ENCODE peak calls at places on chromosomes 5 and 9, in nine cellular contexts. N is cardiac muscle cell, G is mucosa of descending colon, S is WTC11, Y is bronchial epithelial cell, E is psoas muscle, U is heart right ventricle, D is uterus, B is lower lobe of right lung. P is an unnamed sample.

GRCh38 chr5:103207653-103208052 is 50.9 kb upstream of the MACIR start:
- DNase-seq in G (no peak), S (no peak), B (no peak), U (no peak), E (no peak), Y (peak), D (no peak), N (no peak), P (no peak)

GRCh38 chr9:32502459-32502858 is 23.5 kb downstream of the RIGI start:
- DNase-seq in U (no peak), S (no peak), G (no peak), B (no peak), D (no peak), E (no peak), Y (peak), N (no peak), P (no peak)

GRCh38 chr9:79623799-79624721 is 52.3 kb downstream of the TLE4 start:
- DNase-seq in U (peak), Y (peak), D (no peak), N (no peak), E (peak), S (no peak), G (peak), B (peak), P (peak)

GRCh38 chr9:83142389-83142788 is 79.4 kb upstream of the RASEF start:
- DNase-seq in G (no peak), E (no peak), S (no peak), B (no peak), N (no peak), D (no peak), Y (no peak), U (no peak), P (no peak)

GRCh38 chr5:122126711-122127385 is 2.5 kb upstream of the ZNF474 start:
- DNase-seq in Y (no peak), D (no peak), N (peak), E (no peak), B (no peak), U (no peak), S (no peak), G (no peak), P (no peak)

GRCh38 chr9:136438548-136438908 is 1.1 kb downstream of the INPP5E start:
- DNase-seq in S (peak), U (no peak), E (no peak), Y (peak), N (peak), G (peak), D (no peak), B (no peak), P (peak)

GRCh38 chr9:33489070-33489469 is 15.3 kb upstream of the NOL6 start:
- DNase-seq in D (no peak), E (no peak), G (no peak), U (no peak), B (no peak), N (no peak), Y (no peak), S (no peak), P (no peak)

GRCh38 chr5:177128551-177128976 is 5.0 kb upstream of the NSD1 start:
- DNase-seq in E (no peak), S (no peak), G (no peak), U (no peak), D (no peak), Y (peak), B (no peak), N (no peak), P (no peak)

GRCh38 chr9:130463141-130463540 is 18.4 kb downstream of the ASS1 start:
- DNase-seq in B (no peak), D (no peak), S (no peak), N (no peak), E (no peak), G (no peak), U (no peak), Y (no peak), P (no peak)

GRCh38 chr9:63859475-63860215 is 1425.4 kb downstream of the FOXD4L5 start:
- DNase-seq in N (no peak), D (no peak), G (peak), E (peak), B (peak), Y (peak), U (peak), S (no peak), P (peak)

DNA sequence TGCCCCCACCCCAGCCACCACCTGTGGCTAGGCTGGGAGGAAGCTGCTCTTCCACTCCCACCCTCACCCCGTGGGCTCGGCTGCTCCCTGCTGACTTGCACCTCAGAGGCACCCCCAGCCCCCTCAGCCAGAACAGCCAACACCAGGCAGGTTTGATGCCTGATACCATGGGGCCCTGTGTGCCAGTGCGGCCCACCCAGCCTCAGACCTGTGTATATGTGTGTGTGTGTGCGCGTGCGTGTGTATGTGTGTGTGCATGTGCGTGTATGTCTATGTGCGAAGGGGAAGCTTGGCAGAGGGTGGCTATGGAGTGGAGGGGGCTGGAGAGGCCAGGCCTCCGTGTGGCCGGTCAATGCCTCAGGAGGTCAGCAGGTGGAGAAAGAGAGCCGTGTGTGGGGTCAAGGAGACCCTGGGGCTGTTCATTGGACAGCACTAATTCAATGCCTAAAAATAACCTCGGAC is 16.6 kb upstream of the DAB2IP start:
- DNase-seq in G (peak), D (no peak), B (no peak), U (no peak), E (no peak), S (peak), Y (no peak), N (peak), P (peak)
- TF ChIP-seq CTCF in G (no peak), D (peak), B (peak), U (peak), E (peak), S (peak), Y (peak), N (peak), P (peak)

GRCh38 chr5:87302061-87302460 is 34.4 kb downstream of the RASA1 start:
- DNase-seq in G (no peak), S (no peak), U (no peak), E (no peak), D (no peak), Y (peak), N (no peak), B (no peak), P (no peak)
- TF ChIP-seq CTCF in G (no peak), S (no peak), U (no peak), E (no peak), D (no peak), Y (no peak), N (no peak), B (no peak), P (no peak)

DNA sequence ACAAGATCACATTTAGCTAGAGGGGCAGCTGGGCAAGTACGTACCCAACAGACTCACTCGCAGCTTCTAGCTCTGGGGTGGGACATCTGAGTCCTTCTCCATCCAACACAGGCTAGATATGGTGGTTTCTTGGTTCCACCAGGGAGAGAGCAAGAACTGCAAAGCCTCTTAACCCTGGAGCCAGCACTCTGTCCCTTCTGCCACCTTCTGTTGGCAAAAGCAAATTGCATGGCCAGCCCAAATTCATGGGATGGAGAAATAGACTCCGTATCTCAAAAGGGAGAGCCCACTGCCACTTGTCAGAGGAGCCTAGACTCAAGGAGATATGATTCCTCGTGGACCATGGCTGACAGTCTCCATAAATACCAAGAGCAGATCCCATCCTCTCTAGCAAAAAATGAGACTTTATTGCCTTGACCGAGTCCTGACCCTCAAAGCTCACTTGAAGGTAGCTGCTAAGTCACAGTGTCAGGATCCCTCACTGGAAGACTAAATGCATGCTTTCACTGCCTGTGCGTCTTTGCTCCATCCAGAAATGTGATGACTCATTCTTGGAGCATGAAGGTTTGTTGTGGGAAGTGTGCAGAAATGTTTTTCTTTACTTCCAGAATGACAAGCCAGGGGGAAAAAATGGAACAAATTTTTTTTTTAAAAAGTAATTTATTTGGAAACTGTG is 28.8 kb upstream of the ROR2 start:
- DNase-seq in G (peak), S (peak), Y (peak), U (no peak), N (peak), D (no peak), E (no peak), B (no peak), P (no peak)
- TF ChIP-seq CTCF in G (no peak), S (peak), Y (peak), U (peak), N (peak), D (peak), E (no peak), B (peak), P (no peak)

DNA sequence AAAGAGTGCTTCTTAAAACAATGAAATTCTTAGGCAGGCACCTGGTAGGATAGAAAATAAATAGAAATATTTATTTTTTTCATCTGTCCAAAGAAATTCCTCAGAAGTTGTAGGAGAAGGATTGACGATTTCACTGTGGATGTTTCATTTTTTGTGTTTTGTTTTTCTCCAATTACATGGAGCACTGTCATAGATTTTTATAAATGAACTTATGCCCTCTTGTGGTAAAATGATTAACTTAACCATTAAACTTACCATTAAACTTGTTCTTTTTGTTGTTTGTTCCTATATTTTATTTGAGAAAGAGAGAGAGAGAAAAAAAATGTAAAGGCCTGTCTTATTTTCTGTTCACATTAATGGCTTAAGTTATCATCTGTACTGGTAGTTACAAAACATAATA is 339.2 kb downstream of the PRR16 start:
- DNase-seq in E (no peak), S (no peak), B (no peak), U (no peak), G (no peak), N (no peak), Y (peak), D (no peak), P (no peak)
- TF ChIP-seq CTCF in E (peak), S (no peak), B (peak), U (peak), G (no peak), N (no peak), Y (peak), D (peak), P (no peak)

GRCh38 chr9:89412951-89413350 is 85.0 kb downstream of the SEMA4D start:
- DNase-seq in E (no peak), G (no peak), S (no peak), U (no peak), B (no peak), N (no peak), D (no peak), Y (no peak), P (no peak)

GRCh38 chr9:89410022-89410421 is 87.9 kb downstream of the SEMA4D start:
- DNase-seq in U (no peak), B (no peak), G (no peak), S (no peak), E (no peak), Y (no peak), D (no peak), N (no peak), P (no peak)

GRCh38 chr9:89411759-89412158 is 86.2 kb downstream of the SEMA4D start:
- DNase-seq in B (no peak), U (no peak), Y (no peak), S (no peak), N (no peak), G (no peak), E (no peak), D (no peak), P (no peak)

GRCh38 chr9:89408628-89409101 is 89.2 kb downstream of the SEMA4D start:
- DNase-seq in E (no peak), B (no peak), N (no peak), U (no peak), S (no peak), D (no peak), Y (no peak), G (peak), P (no peak)

DNA sequence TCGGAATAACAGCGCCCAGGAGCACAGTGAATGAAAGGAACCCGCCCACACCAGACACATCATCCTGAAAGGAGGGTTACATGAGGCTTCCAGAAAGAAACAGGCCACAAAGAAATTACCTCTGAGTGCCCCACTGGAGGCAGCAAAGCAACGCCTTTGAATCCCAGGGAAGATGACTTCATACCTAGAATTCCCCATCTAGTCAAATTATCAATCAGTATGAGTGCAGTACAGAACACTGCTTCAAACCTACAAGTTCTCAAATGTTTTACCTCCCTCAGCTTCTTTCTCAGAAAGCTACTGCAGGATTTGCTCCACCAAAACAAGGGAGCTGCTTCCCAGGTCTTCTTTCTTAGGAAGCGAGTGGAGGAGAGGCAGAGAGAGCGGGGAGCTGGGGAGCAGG is 87.2 kb downstream of the SEMA4D start:
- DNase-seq in N (no peak), Y (no peak), G (no peak), D (no peak), S (no peak), U (no peak), B (no peak), E (no peak), P (peak)
- TF ChIP-seq CTCF in N (no peak), Y (no peak), G (no peak), D (no peak), S (no peak), U (no peak), B (no peak), E (no peak), P (peak)

GRCh38 chr5:16933337-16933736 is 2.8 kb downstream of the MYO10 start:
- DNase-seq in B (no peak), E (no peak), G (no peak), U (no peak), D (no peak), Y (no peak), S (no peak), N (no peak), P (no peak)

GRCh38 chr5:16935271-16936149 is 578 bp downstream of the MYO10 start:
- DNase-seq in Y (peak), B (peak), G (peak), S (peak), N (peak), U (peak), D (peak), E (peak), P (peak)

GRCh38 chr5:16934669-16935068 is 1.4 kb downstream of the MYO10 start:
- DNase-seq in Y (peak), B (no peak), G (no peak), E (no peak), N (peak), S (no peak), U (no peak), D (no peak), P (no peak)

GRCh38 chr5:16932401-16932800 is 3.7 kb downstream of the MYO10 start:
- DNase-seq in D (no peak), Y (no peak), B (no peak), E (no peak), G (peak), U (no peak), S (no peak), N (no peak), P (no peak)

GRCh38 chr5:16934123-16934522 is 2.0 kb downstream of the MYO10 start:
- DNase-seq in N (peak), G (peak), U (peak), E (peak), D (peak), Y (peak), S (peak), B (peak), P (peak)
- TF ChIP-seq CTCF in N (peak), G (peak), U (peak), E (peak), D (peak), Y (peak), S (peak), B (peak), P (peak)